ENCODE peak calls at places on chromosomes 11 and 22, in five cellular contexts. B is cardiac muscle cell, L is neural crest cell, P is AG09309, F is lower leg skin. K is an unnamed sample.

GRCh38 chr11:126384449-126385070 is 29.1 kb downstream of the ST3GAL4 start:
- DNase-seq in F (no peak), P (no peak), B (no peak), L (no peak), K (no peak)

GRCh38 chr11:92211576-92212167 is 12.9 kb upstream of the FAT3 start:
- DNase-seq in P (peak), B (peak), L (peak), F (no peak), K (peak)

GRCh38 chr11:9001736-9002135 is 2.1 kb downstream of the NRIP3 start:
- DNase-seq in L (no peak), F (no peak), B (peak), P (peak), K (peak)

GRCh38 chr11:876550-876949 is 33.9 kb downstream of the TSPAN4 start:
- DNase-seq in P (no peak), B (no peak), L (no peak), F (no peak), K (no peak)

GRCh38 chr22:25021409-25021808 is 68.9 kb downstream of the KIAA1671 start:
- DNase-seq in L (no peak), P (no peak), F (no peak), B (no peak), K (no peak)

GRCh38 chr11:119299416-119299815 is 17.5 kb downstream of the MCAM start:
- DNase-seq in B (no peak), L (no peak), F (peak), P (no peak), K (no peak)

GRCh38 chr22:31857247-31857646 is 87.1 kb upstream of the YWHAH start:
- DNase-seq in B (no peak), F (no peak), P (no peak), L (no peak), K (peak)

GRCh38 chr11:104338186-104338585 is 174.2 kb upstream of the PDGFD start:
- DNase-seq in B (no peak), F (no peak), P (no peak), L (no peak), K (peak)

GRCh38 chr22:48475661-48476345 is 1351.9 kb downstream of the BRD1 start:
- DNase-seq in B (no peak), P (no peak), F (peak), L (no peak), K (no peak)

GRCh38 chr11:112655386-112655785 is 305.8 kb upstream of the NCAM1 start:
- DNase-seq in F (peak), L (no peak), P (peak), B (peak), K (no peak)

GRCh38 chr22:28016781-28017557 is 97.9 kb upstream of the PITPNB start:
- DNase-seq in F (peak), B (no peak), P (no peak), L (no peak), K (no peak)

DNA sequence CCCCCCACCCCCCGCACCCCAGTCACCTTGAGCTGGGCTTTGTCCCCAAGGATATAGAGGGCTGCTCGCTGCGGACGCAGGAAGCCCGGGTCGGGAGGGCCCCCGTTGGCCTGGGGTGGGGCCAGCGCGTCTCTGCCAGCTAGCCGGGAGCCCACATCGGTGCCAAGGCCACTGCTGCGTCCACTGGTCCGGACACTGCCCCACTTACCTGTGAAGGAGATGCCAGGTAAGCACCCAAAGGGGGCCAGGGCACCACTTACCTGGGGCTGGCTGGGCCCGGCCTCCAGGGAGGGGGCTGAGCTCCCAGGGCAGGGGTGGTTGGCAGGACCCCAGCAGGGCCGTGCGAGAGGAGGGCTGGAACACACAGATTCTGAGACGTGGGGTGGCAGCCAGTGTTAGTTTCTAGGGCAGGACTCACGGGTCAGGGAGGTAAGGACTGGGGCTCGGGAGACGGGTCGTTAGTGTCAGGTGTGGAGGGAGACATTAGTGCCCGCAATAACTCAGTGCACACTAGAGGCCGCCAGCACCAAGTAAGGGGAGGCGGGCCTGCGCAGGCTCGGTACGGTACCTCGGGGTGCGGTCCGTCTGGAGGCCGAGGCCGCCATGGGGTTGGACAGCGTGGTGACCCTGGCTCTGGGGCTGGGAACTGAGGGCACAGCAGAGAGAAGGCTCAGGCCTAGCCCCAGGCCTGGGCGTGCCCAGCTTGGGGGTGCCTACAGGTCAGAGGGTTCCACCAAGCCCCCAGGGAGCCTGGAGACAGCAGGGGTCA is 18.2 kb downstream of the SBF1 start:
- DNase-seq in F (no peak), L (no peak), P (no peak), B (no peak), K (no peak)
- TF ChIP-seq CTCF in F (no peak), L (peak), P (no peak), B (peak), K (no peak)

DNA sequence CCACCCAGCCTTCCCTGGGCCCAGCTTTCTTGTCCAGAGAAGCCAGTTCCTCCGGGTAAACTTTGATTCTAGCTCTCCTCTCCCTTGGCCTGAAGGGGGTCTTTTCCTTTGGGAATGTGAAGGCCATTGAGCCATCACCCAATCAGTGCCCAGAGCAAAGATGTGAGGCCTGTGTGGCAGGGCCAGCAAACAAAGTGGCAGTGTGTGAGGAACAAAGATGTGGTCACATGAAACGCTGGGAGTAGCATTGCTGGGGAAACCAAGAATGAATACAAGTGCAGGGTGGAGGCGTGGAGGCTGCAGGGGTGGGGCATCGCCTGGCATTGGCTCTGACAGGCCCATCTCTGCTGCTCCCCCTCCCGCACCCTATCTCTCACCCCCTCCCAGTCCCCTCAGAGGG is 91.9 kb upstream of the BID start:
- DNase-seq in F (no peak), B (no peak), P (no peak), L (peak), K (no peak)
- TF ChIP-seq CTCF in F (no peak), B (no peak), P (no peak), L (no peak), K (no peak)

GRCh38 chr11:72012091-72012630 is 13.5 kb downstream of the IL18BP start:
- DNase-seq in L (no peak), P (no peak), B (no peak), F (no peak), K (no peak)

GRCh38 chr11:72014761-72015320 is 16.1 kb downstream of the IL18BP start:
- DNase-seq in F (peak), B (no peak), P (no peak), L (no peak), K (no peak)

GRCh38 chr11:72013765-72014711 is 15.3 kb downstream of the IL18BP start:
- DNase-seq in B (peak), F (peak), P (no peak), L (no peak), K (no peak)

GRCh38 chr11:72012897-72013721 is 14.4 kb downstream of the IL18BP start:
- DNase-seq in B (peak), P (peak), L (no peak), F (peak), K (peak)

DNA sequence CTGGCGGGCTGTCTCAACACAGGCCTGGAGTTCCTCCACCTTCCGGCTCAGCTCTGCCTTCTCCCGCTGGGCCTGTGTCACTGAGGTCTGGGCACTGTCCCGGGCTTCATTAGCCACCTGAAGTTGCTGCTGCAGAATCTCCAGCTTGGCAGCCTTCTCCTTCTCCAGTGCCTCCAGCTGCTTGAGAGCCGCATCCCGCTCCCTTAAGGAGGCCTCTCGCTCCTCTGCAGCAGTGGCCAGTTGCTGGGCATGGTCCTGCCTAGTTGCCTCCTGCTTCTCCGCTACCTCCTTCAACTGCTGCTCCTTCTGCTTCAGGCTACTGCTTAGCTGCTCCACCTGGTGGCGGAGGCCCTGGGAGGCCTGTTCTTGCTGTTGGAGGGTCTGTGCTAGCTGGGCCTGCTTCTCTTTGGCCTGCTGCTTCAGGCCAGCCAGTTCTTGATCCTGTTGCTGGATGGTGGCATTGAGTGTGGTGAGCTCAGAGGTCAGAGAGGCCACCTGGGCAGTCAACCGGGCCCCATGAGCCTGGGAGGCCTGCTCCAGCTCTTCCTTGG is 16.9 kb downstream of the IL18BP start:
- DNase-seq in L (no peak), P (no peak), B (peak), F (peak), K (no peak)
- TF ChIP-seq CTCF in L (peak), P (peak), B (peak), F (no peak), K (peak)

GRCh38 chr22:46796566-46797195 is 34.2 kb downstream of the TBC1D22A start:
- DNase-seq in F (peak), P (no peak), L (no peak), B (no peak), K (no peak)
- TF ChIP-seq CTCF in F (no peak), P (no peak), L (no peak), B (no peak), K (no peak)

GRCh38 chr22:41478473-41478872 is 9.6 kb downstream of the ACO2 start:
- DNase-seq in B (no peak), F (no peak), L (no peak), P (no peak), K (no peak)

GRCh38 chr22:41478891-41479521 is 10.1 kb downstream of the ACO2 start:
- DNase-seq in B (peak), F (no peak), P (no peak), L (no peak), K (no peak)

GRCh38 chr22:41481131-41481830 is 12.4 kb downstream of the ACO2 start:
- DNase-seq in F (no peak), P (no peak), B (no peak), L (no peak), K (no peak)

GRCh38 chr22:41480397-41480735 is 11.4 kb downstream of the ACO2 start:
- DNase-seq in B (no peak), F (no peak), L (no peak), P (no peak), K (no peak)

GRCh38 chr22:41479671-41480396 is 10.9 kb downstream of the ACO2 start:
- DNase-seq in P (no peak), B (peak), L (peak), F (no peak), K (no peak)
- TF ChIP-seq CTCF in P (no peak), B (no peak), L (no peak), F (no peak), K (no peak)

GRCh38 chr11:108343714-108344113 is 120.8 kb downstream of the ATM start:
- DNase-seq in B (no peak), P (no peak), L (no peak), F (no peak), K (no peak)
- TF ChIP-seq CTCF in B (no peak), P (no peak), L (no peak), F (no peak), K (no peak)